ENCODE peak calls at places on chromosomes 3 and 15, in six cellular contexts. B, I, M, Z, G and C are unnamed samples.

GRCh38 chr3:36943601-36944000 is 1.3 kb downstream of the TRANK1 start:
- DNase-seq in B (no peak), M (no peak), Z (no peak), I (no peak), G (no peak), C (no peak)

GRCh38 chr15:42385206-42385979 is 26.1 kb downstream of the CAPN3 start:
- DNase-seq in G (no peak), I (no peak), B (no peak), Z (no peak), M (no peak), C (no peak)

GRCh38 chr3:32502944-32503286 is 263 bp upstream of the CMTM6 start:
- DNase-seq in M (no peak), I (no peak), Z (no peak), B (no peak), G (no peak), C (no peak)

GRCh38 chr15:71295242-71296031 is 180.2 kb downstream of the THSD4 start:
- DNase-seq in B (no peak), M (no peak), Z (no peak), G (no peak), I (peak; percentile 51), C (no peak)

GRCh38 chr3:177935008-177935407 is 601.2 kb upstream of the KCNMB2 start:
- DNase-seq in Z (no peak), B (no peak), I (no peak), M (no peak), G (no peak), C (no peak)

GRCh38 chr3:129001101-129001816 is at the start of gene EFCC1:
- DNase-seq in I (peak; percentile 25), G (peak; percentile 45), M (peak; percentile 79), B (peak; percentile 79), Z (no peak), C (no peak)

GRCh38 chr3:188111002-188111584 is 42.9 kb upstream of the LPP start:
- DNase-seq in Z (no peak), B (no peak), I (no peak), M (no peak), G (no peak), C (no peak)

GRCh38 chr3:72492240-72492639 is 356.0 kb downstream of the SHQ1 start:
- DNase-seq in G (peak; percentile 33), M (peak; percentile 77), Z (no peak), I (peak; percentile 35), B (no peak), C (peak; percentile 95)

GRCh38 chr15:77029166-77030041 is 34.5 kb downstream of the PSTPIP1 start:
- DNase-seq in M (peak; percentile 19), I (no peak), B (peak; percentile 13), G (no peak), Z (no peak), C (peak; percentile 41)

GRCh38 chr15:46460426-46460825 is 825.6 kb downstream of the SQOR start:
- DNase-seq in Z (no peak), B (no peak), I (no peak), G (no peak), M (no peak), C (no peak)

GRCh38 chr15:33716025-33716424 is 252.3 kb upstream of the CHRM5 start:
- DNase-seq in B (no peak), M (no peak), G (no peak), I (no peak), Z (no peak), C (no peak)

GRCh38 chr3:11077466-11077865 is 76.8 kb upstream of the HRH1 start:
- DNase-seq in I (no peak), M (no peak), B (no peak), G (no peak), Z (no peak), C (no peak)

GRCh38 chr3:53200501-53201189 is 39.6 kb downstream of the PRKCD start:
- DNase-seq in Z (no peak), I (no peak), G (no peak), M (no peak), B (no peak), C (no peak)

GRCh38 chr3:100335137-100335833 is 728 bp downstream of the NIT2 start:
- DNase-seq in I (no peak), M (peak; percentile 30), G (peak; percentile 15), Z (no peak), B (peak; percentile 24), C (no peak)

GRCh38 chr3:103337179-103337845 is 902.5 kb downstream of the ZPLD1 start:
- DNase-seq in G (no peak), B (no peak), M (no peak), I (no peak), Z (no peak), C (no peak)

GRCh38 chr3:195757371-195757770 is 36.6 kb downstream of the MUC20 start:
- DNase-seq in Z (no peak), B (peak; percentile 53), I (no peak), M (no peak), G (peak; percentile 26), C (no peak)

GRCh38 chr3:150443331-150443741 is 35.2 kb downstream of the TSC22D2 start:
- DNase-seq in M (no peak), Z (no peak), I (no peak), G (no peak), B (no peak), C (no peak)

GRCh38 chr15:99427668-99428361 is 138.0 kb upstream of the MEF2A start:
- DNase-seq in M (peak; percentile 6), Z (no peak), G (peak; percentile 3), B (no peak), I (no peak), C (no peak)

GRCh38 chr3:183824761-183825379 is 507 bp downstream of the MAP6D1 start:
- DNase-seq in Z (no peak), I (no peak), B (no peak), G (peak; percentile 25), M (no peak), C (no peak)

GRCh38 chr3:10015476-10015904 is 10.7 kb upstream of the FANCD2 start:
- DNase-seq in I (peak; percentile 65), B (peak; percentile 95), G (peak; percentile 60), M (peak; percentile 87), Z (no peak), C (peak; percentile 86)

GRCh38 chr3:69735893-69736292 is 3.4 kb upstream of the MITF start:
- DNase-seq in Z (no peak), B (no peak), M (peak; percentile 37), I (no peak), G (no peak), C (no peak)

DNA sequence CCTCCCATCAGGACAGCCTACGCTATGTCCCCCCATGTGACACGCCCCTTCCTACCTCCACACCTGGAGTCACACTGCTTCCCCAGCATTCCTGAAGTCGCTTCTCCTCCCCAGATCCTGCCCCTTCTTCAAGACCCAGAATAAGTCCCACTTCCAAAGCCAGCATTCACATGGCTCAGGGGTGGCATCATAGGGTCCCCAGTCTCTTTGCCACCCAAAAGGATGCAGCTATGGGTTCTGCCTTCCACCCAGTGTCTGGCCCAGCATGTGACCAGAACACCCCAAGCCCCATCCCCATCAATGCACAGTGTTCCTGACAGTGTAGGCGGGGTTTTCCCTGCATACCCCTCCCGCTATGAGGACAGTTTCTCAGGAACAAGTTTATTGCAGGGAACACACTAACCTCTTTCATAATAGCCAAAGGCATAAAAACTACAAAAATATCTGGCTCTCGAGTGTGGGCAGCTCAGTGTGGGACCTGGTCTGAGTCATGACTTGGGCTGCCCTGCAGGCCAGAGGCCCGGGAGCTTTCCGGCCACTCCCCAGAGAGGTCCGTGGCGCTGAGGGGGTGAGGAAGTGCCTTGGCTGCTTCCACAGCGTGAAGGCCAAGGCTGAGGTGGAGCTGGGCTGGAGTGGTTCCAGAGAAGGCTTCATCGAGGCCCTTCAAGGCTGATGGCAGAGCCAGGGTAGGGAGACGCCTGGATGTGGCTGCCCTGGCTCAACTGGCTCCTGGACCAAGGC is 5.8 kb downstream of the ISLR start:
- DNase-seq in B (peak; percentile 93), G (peak; percentile 54), I (no peak), Z (no peak), M (peak; percentile 90), C (peak; percentile 58)
- H3K4me1 ChIP-seq in B (peaks cover 39% of the 10 kb centered on the region), G (peaks cover 6% of the 10 kb centered on the region), I (no peaks in the 10 kb centered on the region), Z (peaks cover 68% of the 10 kb centered on the region), M (peaks cover 63% of the 10 kb centered on the region), C (peaks cover 33% of the 10 kb centered on the region)

DNA sequence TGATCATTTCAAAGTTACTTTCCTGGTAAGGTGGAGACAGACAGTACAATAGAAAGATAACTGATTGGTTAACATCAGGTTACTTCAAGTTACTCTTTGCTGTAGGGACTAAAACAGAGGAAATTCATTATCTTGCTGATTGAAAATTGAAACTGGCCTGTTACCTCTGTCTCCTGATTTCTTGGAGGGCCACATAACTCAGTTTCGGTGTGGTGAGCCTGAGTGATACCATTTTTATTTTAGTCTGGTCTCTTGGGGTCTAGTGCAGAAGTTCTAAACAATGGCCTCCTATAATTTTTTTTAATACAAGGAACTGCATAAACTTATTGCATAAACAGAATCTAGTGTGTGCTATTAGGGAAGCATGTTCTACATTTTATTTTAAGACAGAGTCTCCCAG is 1.2 kb upstream of the ICE2 start:
- DNase-seq in M (no peak), I (no peak), B (no peak), Z (no peak), G (no peak), C (no peak)
- H3K27ac ChIP-seq in M (peak overlapping the region; percentile 98), I (peak overlapping the region; percentile 95), B (no peak overlapping the region), Z (no peak overlapping the region), G (peak overlapping the region; percentile 90), C (no peak overlapping the region)

GRCh38 chr15:68259883-68260282 is 17.7 kb upstream of the FEM1B start:
- DNase-seq in G (no peak), B (no peak), I (no peak), Z (no peak), M (no peak), C (no peak)

GRCh38 chr15:68261241-68261640 is 16.3 kb upstream of the FEM1B start:
- DNase-seq in Z (no peak), G (no peak), B (no peak), I (no peak), M (no peak), C (no peak)

GRCh38 chr15:68252925-68253534 is 23.5 kb upstream of the CLN6 start:
- DNase-seq in B (peak; percentile 57), M (no peak), Z (no peak), G (peak; percentile 52), I (peak; percentile 54), C (no peak)

GRCh38 chr15:68258684-68259083 is 18.9 kb upstream of the FEM1B start:
- DNase-seq in M (no peak), B (peak; percentile 44), G (no peak), I (no peak), Z (no peak), C (no peak)

GRCh38 chr15:68256675-68257450 is 20.7 kb upstream of the FEM1B start:
- DNase-seq in B (peak; percentile 94), Z (no peak), G (peak; percentile 83), I (peak; percentile 93), M (peak; percentile 89), C (peak; percentile 92)
- TF ChIP-seq POLR2A in B (peak; percentile 93), Z (peak; percentile 85), G (peak; percentile 70), I (peak; percentile 86), M (no peak), C (peak; percentile 83)

DNA sequence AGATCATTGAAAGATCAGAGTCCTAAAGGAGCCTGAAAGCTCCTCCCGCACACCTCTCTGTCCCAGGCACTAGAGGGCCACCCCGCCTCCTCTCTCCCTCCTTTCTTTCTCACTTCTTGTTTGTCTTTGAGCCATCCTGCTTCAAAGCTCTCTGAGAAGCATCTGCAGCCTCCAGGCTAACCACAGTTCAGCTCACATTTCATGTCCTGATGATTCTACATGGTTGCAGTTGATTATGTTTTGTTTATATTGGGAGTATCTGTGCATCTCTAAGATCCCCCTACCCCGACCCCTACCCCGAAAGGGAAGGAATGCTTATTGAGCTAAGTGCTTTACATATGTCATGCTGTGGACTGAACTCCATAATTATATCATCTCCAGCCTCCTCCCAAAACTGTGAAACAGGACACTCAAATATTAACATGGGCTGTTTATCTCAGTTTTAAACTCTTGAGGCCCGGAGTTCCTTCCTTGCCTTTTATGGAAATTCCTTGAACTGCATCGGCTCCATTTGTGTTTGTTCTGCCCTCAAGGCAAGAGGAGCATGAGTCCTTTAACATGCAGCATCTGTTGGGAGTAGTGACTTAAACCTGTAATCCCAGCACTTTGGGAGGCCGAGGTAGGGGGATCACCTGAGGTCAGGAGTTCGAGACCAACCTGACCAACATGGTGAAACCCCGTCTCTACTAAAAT is 30.9 kb downstream of the MGLL start:
- DNase-seq in Z (no peak), B (no peak), I (peak; percentile 28), M (no peak), G (no peak), C (no peak)
- H3K4me1 ChIP-seq in Z (peaks cover 73% of the 10 kb centered on the region), B (peaks cover 7% of the 10 kb centered on the region), I (peaks cover 4% of the 10 kb centered on the region), M (peaks cover 77% of the 10 kb centered on the region), G (peaks cover 23% of the 10 kb centered on the region), C (no peaks in the 10 kb centered on the region)